ENCODE peak calls at places on chromosomes 2 and 18, in nine cellular contexts. One of them, this sample, is unnamed.
A peak's percentile ranks its signal among the peaks of the same experiment; 100 is the strongest.

GRCh38 chr2:28250006-28250405 is 142.7 kb upstream of the FOSL2 start:
- DNase-seq in CD4-positive, alpha-beta T cell: no peak
- DNase-seq in type B pancreatic cell: no peak
- DNase-seq in A549: peak; percentile 69
- DNase-seq in fibroblast of the aortic adventitia: peak; percentile 66
- DNase-seq in nephron progenitor cell: no peak
- DNase-seq in fibroblast of pulmonary artery: peak; percentile 50
- DNase-seq in epithelial cell of esophagus: peak; percentile 95
- DNase-seq in uterus: no peak
- DNase-seq in this sample: peak; percentile 82

GRCh38 chr2:67032091-67032490 is 365.0 kb upstream of the ETAA1 start:
- DNase-seq in CD4-positive, alpha-beta T cell: no peak
- DNase-seq in type B pancreatic cell: no peak
- DNase-seq in A549: no peak
- DNase-seq in fibroblast of the aortic adventitia: peak; percentile 52
- DNase-seq in nephron progenitor cell: no peak
- DNase-seq in fibroblast of pulmonary artery: peak; percentile 76
- DNase-seq in epithelial cell of esophagus: peak; percentile 46
- DNase-seq in uterus: no peak
- DNase-seq in this sample: peak; percentile 18

GRCh38 chr2:122660786-122661634 is 905.6 kb downstream of the TSN start:
- DNase-seq in CD4-positive, alpha-beta T cell: no peak
- DNase-seq in type B pancreatic cell: no peak
- DNase-seq in A549: no peak
- DNase-seq in fibroblast of the aortic adventitia: no peak
- DNase-seq in nephron progenitor cell: peak; percentile 26
- DNase-seq in fibroblast of pulmonary artery: no peak
- DNase-seq in epithelial cell of esophagus: peak; percentile 11
- DNase-seq in uterus: no peak
- DNase-seq in this sample: no peak

GRCh38 chr2:46488389-46488788 is 9.0 kb downstream of the TMEM247 start:
- DNase-seq in CD4-positive, alpha-beta T cell: no peak
- DNase-seq in type B pancreatic cell: no peak
- DNase-seq in A549: no peak
- DNase-seq in fibroblast of the aortic adventitia: no peak
- DNase-seq in nephron progenitor cell: no peak
- DNase-seq in fibroblast of pulmonary artery: no peak
- DNase-seq in epithelial cell of esophagus: no peak
- DNase-seq in uterus: no peak
- DNase-seq in this sample: no peak

GRCh38 chr18:69636529-69637301 is 236.0 kb downstream of the DOK6 start:
- DNase-seq in CD4-positive, alpha-beta T cell: no peak
- DNase-seq in type B pancreatic cell: no peak
- DNase-seq in A549: no peak
- DNase-seq in fibroblast of the aortic adventitia: no peak
- DNase-seq in nephron progenitor cell: no peak
- DNase-seq in fibroblast of pulmonary artery: no peak
- DNase-seq in epithelial cell of esophagus: no peak
- DNase-seq in uterus: no peak
- DNase-seq in this sample: no peak

GRCh38 chr2:229852565-229852964 is 69.2 kb downstream of the TRIP12 start:
- DNase-seq in CD4-positive, alpha-beta T cell: peak; percentile 52
- DNase-seq in type B pancreatic cell: no peak
- DNase-seq in A549: no peak
- DNase-seq in fibroblast of the aortic adventitia: peak; percentile 61
- DNase-seq in nephron progenitor cell: no peak
- DNase-seq in fibroblast of pulmonary artery: peak; percentile 88
- DNase-seq in epithelial cell of esophagus: peak; percentile 33
- DNase-seq in uterus: no peak
- DNase-seq in this sample: no peak

GRCh38 chr2:109720379-109721116 is 73.6 kb upstream of the RGPD5 start:
- DNase-seq in CD4-positive, alpha-beta T cell: no peak
- DNase-seq in type B pancreatic cell: peak; percentile 36
- DNase-seq in A549: no peak
- DNase-seq in fibroblast of the aortic adventitia: no peak
- DNase-seq in nephron progenitor cell: no peak
- DNase-seq in fibroblast of pulmonary artery: no peak
- DNase-seq in epithelial cell of esophagus: no peak
- DNase-seq in uterus: no peak
- DNase-seq in this sample: no peak

GRCh38 chr2:121529439-121530209 is 1.1 kb upstream of the RNU4ATAC start:
- DNase-seq in CD4-positive, alpha-beta T cell: no peak
- DNase-seq in type B pancreatic cell: no peak
- DNase-seq in A549: peak; percentile 29
- DNase-seq in fibroblast of the aortic adventitia: peak; percentile 41
- DNase-seq in nephron progenitor cell: peak; percentile 81
- DNase-seq in fibroblast of pulmonary artery: peak; percentile 59
- DNase-seq in epithelial cell of esophagus: peak; percentile 43
- DNase-seq in uterus: peak; percentile 65
- DNase-seq in this sample: peak; percentile 45

GRCh38 chr2:171487803-171488259 is 34.4 kb upstream of the CYBRD1 start:
- DNase-seq in CD4-positive, alpha-beta T cell: no peak
- DNase-seq in type B pancreatic cell: no peak
- DNase-seq in A549: no peak
- DNase-seq in fibroblast of the aortic adventitia: peak; percentile 23
- DNase-seq in nephron progenitor cell: no peak
- DNase-seq in fibroblast of pulmonary artery: peak; percentile 9
- DNase-seq in epithelial cell of esophagus: no peak
- DNase-seq in uterus: no peak
- DNase-seq in this sample: no peak

GRCh38 chr2:62578837-62579640 is 73.0 kb upstream of the TMEM17 start:
- DNase-seq in CD4-positive, alpha-beta T cell: no peak
- DNase-seq in type B pancreatic cell: no peak
- DNase-seq in A549: peak; percentile 65
- DNase-seq in fibroblast of the aortic adventitia: peak; percentile 90
- DNase-seq in nephron progenitor cell: no peak
- DNase-seq in fibroblast of pulmonary artery: peak; percentile 51
- DNase-seq in epithelial cell of esophagus: peak; percentile 95
- DNase-seq in uterus: no peak
- DNase-seq in this sample: peak; percentile 86

GRCh38 chr2:74007120-74007519 is 22.4 kb downstream of the TET3 start:
- DNase-seq in CD4-positive, alpha-beta T cell: no peak
- DNase-seq in type B pancreatic cell: no peak
- DNase-seq in A549: no peak
- DNase-seq in fibroblast of the aortic adventitia: no peak
- DNase-seq in nephron progenitor cell: no peak
- DNase-seq in fibroblast of pulmonary artery: no peak
- DNase-seq in epithelial cell of esophagus: no peak
- DNase-seq in uterus: no peak
- DNase-seq in this sample: no peak

GRCh38 chr18:49623571-49623970 is 61.7 kb downstream of the LIPG start:
- DNase-seq in CD4-positive, alpha-beta T cell: no peak
- DNase-seq in type B pancreatic cell: no peak
- DNase-seq in A549: no peak
- DNase-seq in fibroblast of the aortic adventitia: no peak
- DNase-seq in nephron progenitor cell: no peak
- DNase-seq in fibroblast of pulmonary artery: no peak
- DNase-seq in epithelial cell of esophagus: peak; percentile 40
- DNase-seq in uterus: no peak
- DNase-seq in this sample: no peak

DNA sequence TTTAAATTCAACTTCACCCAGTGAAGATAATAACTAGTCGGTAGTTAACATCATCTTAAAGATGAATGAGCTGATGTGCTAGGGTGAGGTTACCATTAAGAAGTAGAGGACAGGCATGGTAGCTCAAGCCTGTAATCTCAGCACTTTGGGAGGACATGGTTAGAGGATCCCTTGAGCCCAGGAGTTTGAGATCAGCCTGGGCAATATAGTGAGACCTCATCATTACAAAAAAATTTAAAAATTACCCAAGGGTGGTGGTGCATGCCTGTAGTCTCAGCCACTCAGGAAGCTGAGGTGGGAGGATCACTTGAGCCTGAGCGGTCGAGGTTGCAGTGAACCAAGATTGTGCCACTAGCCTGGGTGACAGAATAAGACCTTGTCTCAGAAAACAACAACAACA is 4.7 kb downstream of the GALNT5 start:
- DNase-seq in CD4-positive, alpha-beta T cell: no peak
- DNase-seq in type B pancreatic cell: no peak
- DNase-seq in A549: no peak
- DNase-seq in fibroblast of the aortic adventitia: no peak
- DNase-seq in nephron progenitor cell: no peak
- DNase-seq in fibroblast of pulmonary artery: no peak
- DNase-seq in epithelial cell of esophagus: no peak
- DNase-seq in uterus: no peak
- DNase-seq in this sample: no peak
- TF ChIP-seq CTCF in CD4-positive, alpha-beta T cell: no peak
- TF ChIP-seq CTCF in type B pancreatic cell: no peak
- TF ChIP-seq CTCF in A549: no peak
- TF ChIP-seq CTCF in fibroblast of the aortic adventitia: no peak
- TF ChIP-seq CTCF in nephron progenitor cell: no peak
- TF ChIP-seq CTCF in fibroblast of pulmonary artery: no peak
- TF ChIP-seq CTCF in epithelial cell of esophagus: no peak
- TF ChIP-seq CTCF in uterus: no peak
- TF ChIP-seq CTCF in this sample: no peak

GRCh38 chr2:184598313-184599053 is at the start of gene ZNF804A:
- DNase-seq in CD4-positive, alpha-beta T cell: no peak
- DNase-seq in type B pancreatic cell: peak; percentile 70
- DNase-seq in A549: peak; percentile 12
- DNase-seq in fibroblast of the aortic adventitia: peak; percentile 61
- DNase-seq in nephron progenitor cell: peak; percentile 80
- DNase-seq in fibroblast of pulmonary artery: peak; percentile 66
- DNase-seq in epithelial cell of esophagus: peak; percentile 50
- DNase-seq in uterus: peak; percentile 20
- DNase-seq in this sample: peak; percentile 59

GRCh38 chr2:184597996-184598312 is 375 bp upstream of the ZNF804A start:
- DNase-seq in CD4-positive, alpha-beta T cell: no peak
- DNase-seq in type B pancreatic cell: no peak
- DNase-seq in A549: no peak
- DNase-seq in fibroblast of the aortic adventitia: no peak
- DNase-seq in nephron progenitor cell: no peak
- DNase-seq in fibroblast of pulmonary artery: no peak
- DNase-seq in epithelial cell of esophagus: no peak
- DNase-seq in uterus: no peak
- DNase-seq in this sample: no peak

GRCh38 chr2:184599054-184599874 is 935 bp downstream of the ZNF804A start:
- DNase-seq in CD4-positive, alpha-beta T cell: no peak
- DNase-seq in type B pancreatic cell: no peak
- DNase-seq in A549: no peak
- DNase-seq in fibroblast of the aortic adventitia: peak; percentile 53
- DNase-seq in nephron progenitor cell: no peak
- DNase-seq in fibroblast of pulmonary artery: peak; percentile 26
- DNase-seq in epithelial cell of esophagus: no peak
- DNase-seq in uterus: no peak
- DNase-seq in this sample: peak; percentile 17

GRCh38 chr2:184597571-184597980 is 753 bp upstream of the ZNF804A start:
- DNase-seq in CD4-positive, alpha-beta T cell: no peak
- DNase-seq in type B pancreatic cell: no peak
- DNase-seq in A549: no peak
- DNase-seq in fibroblast of the aortic adventitia: peak; percentile 71
- DNase-seq in nephron progenitor cell: peak; percentile 21
- DNase-seq in fibroblast of pulmonary artery: peak; percentile 61
- DNase-seq in epithelial cell of esophagus: peak; percentile 19
- DNase-seq in uterus: no peak
- DNase-seq in this sample: no peak

DNA sequence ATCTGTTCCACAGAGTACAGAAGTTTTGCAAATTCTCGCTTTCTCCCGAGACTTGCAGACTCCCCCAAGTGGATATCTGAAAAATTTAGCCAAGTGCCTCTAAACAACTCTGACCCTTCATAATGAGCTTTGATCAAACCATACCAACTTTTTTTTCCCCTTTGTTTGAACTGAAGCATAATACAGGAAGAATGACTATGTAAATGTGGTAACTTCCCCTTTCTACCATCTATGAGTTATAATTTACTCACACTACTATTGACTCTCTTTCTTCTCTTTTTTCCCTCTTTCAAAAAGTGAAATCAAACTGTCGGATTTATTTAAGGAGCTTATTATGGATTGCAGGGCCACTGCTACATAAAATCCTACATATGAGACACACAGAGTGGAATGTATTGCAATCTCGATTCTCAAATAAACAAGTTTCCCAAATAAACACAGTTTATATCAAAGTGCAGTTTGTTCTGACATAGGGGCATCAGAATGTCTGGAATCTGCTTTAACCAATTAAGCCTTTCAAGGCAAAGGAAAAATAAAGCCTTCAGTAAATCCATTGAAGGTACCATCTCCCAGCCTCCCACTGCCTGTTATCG is 1.4 kb upstream of the ZNF804A start:
- DNase-seq in CD4-positive, alpha-beta T cell: no peak
- DNase-seq in type B pancreatic cell: no peak
- DNase-seq in A549: no peak
- DNase-seq in fibroblast of the aortic adventitia: peak; percentile 65
- DNase-seq in nephron progenitor cell: no peak
- DNase-seq in fibroblast of pulmonary artery: peak; percentile 51
- DNase-seq in epithelial cell of esophagus: peak; percentile 48
- DNase-seq in uterus: no peak
- DNase-seq in this sample: peak; percentile 27
- TF ChIP-seq CTCF in CD4-positive, alpha-beta T cell: no peak
- TF ChIP-seq CTCF in type B pancreatic cell: no peak
- TF ChIP-seq CTCF in A549: no peak
- TF ChIP-seq CTCF in fibroblast of the aortic adventitia: peak; percentile 24
- TF ChIP-seq CTCF in nephron progenitor cell: no peak
- TF ChIP-seq CTCF in fibroblast of pulmonary artery: peak; percentile 13
- TF ChIP-seq CTCF in epithelial cell of esophagus: no peak
- TF ChIP-seq CTCF in uterus: no peak
- TF ChIP-seq CTCF in this sample: no peak

GRCh38 chr2:112275314-112275886 is at the start of gene ZC3H6:
- DNase-seq in CD4-positive, alpha-beta T cell: peak; percentile 100
- DNase-seq in type B pancreatic cell: peak; percentile 100
- DNase-seq in A549: peak; percentile 72
- DNase-seq in fibroblast of the aortic adventitia: peak; percentile 98
- DNase-seq in nephron progenitor cell: peak; percentile 100
- DNase-seq in fibroblast of pulmonary artery: peak; percentile 99
- DNase-seq in epithelial cell of esophagus: peak; percentile 98
- DNase-seq in uterus: peak; percentile 100
- DNase-seq in this sample: peak; percentile 94
- TF ChIP-seq CTCF in CD4-positive, alpha-beta T cell: no peak
- TF ChIP-seq CTCF in type B pancreatic cell: peak; percentile 28
- TF ChIP-seq CTCF in A549: no peak
- TF ChIP-seq CTCF in fibroblast of the aortic adventitia: no peak
- TF ChIP-seq CTCF in nephron progenitor cell: no peak
- TF ChIP-seq CTCF in fibroblast of pulmonary artery: no peak
- TF ChIP-seq CTCF in epithelial cell of esophagus: no peak
- TF ChIP-seq CTCF in uterus: peak; percentile 11
- TF ChIP-seq CTCF in this sample: peak; percentile 6

GRCh38 chr2:207698303-207698702 is 13.1 kb upstream of the CCNYL1 start:
- DNase-seq in CD4-positive, alpha-beta T cell: no peak
- DNase-seq in type B pancreatic cell: no peak
- DNase-seq in A549: no peak
- DNase-seq in fibroblast of the aortic adventitia: no peak
- DNase-seq in nephron progenitor cell: no peak
- DNase-seq in fibroblast of pulmonary artery: no peak
- DNase-seq in epithelial cell of esophagus: no peak
- DNase-seq in uterus: no peak
- DNase-seq in this sample: no peak

GRCh38 chr2:207706936-207707860 is 4.2 kb upstream of the CCNYL1 start:
- DNase-seq in CD4-positive, alpha-beta T cell: no peak
- DNase-seq in type B pancreatic cell: no peak
- DNase-seq in A549: no peak
- DNase-seq in fibroblast of the aortic adventitia: peak; percentile 44
- DNase-seq in nephron progenitor cell: no peak
- DNase-seq in fibroblast of pulmonary artery: no peak
- DNase-seq in epithelial cell of esophagus: peak; percentile 20
- DNase-seq in uterus: no peak
- DNase-seq in this sample: no peak

DNA sequence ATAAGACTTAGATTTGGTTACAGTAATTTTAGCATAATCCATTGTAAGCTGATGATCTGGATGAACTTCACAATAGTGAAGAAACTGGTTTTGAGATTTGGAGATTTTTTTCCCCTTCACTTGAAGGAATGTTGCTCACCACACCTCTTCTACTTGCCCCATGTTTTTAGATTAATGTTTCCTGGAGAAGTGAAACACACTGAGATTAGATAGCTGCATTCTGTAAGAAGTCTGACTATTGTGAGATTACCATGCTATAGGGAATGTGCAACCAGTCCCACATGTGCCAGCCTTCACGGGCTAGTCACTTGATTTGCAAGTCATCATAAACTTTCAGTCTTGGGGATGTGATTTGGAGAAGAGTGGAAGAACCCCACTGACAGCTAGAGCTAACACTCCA is 7.4 kb upstream of the CCNYL1 start:
- DNase-seq in CD4-positive, alpha-beta T cell: no peak
- DNase-seq in type B pancreatic cell: no peak
- DNase-seq in A549: no peak
- DNase-seq in fibroblast of the aortic adventitia: peak; percentile 49
- DNase-seq in nephron progenitor cell: no peak
- DNase-seq in fibroblast of pulmonary artery: no peak
- DNase-seq in epithelial cell of esophagus: no peak
- DNase-seq in uterus: no peak
- DNase-seq in this sample: no peak
- TF ChIP-seq CTCF in CD4-positive, alpha-beta T cell: no peak
- TF ChIP-seq CTCF in type B pancreatic cell: no peak
- TF ChIP-seq CTCF in A549: no peak
- TF ChIP-seq CTCF in fibroblast of the aortic adventitia: no peak
- TF ChIP-seq CTCF in nephron progenitor cell: no peak
- TF ChIP-seq CTCF in fibroblast of pulmonary artery: no peak
- TF ChIP-seq CTCF in epithelial cell of esophagus: no peak
- TF ChIP-seq CTCF in uterus: no peak
- TF ChIP-seq CTCF in this sample: no peak

This sample was measured in MCF 10A.